ENCODE peak calls at places on chromosome 9, in nine cellular contexts. One of them, this sample, is unnamed.

GRCh38 chr9:93332317-93332716 is 119.2 kb upstream of the FAM120A start:
- DNase-seq in osteocyte: no peak
- DNase-seq in dermis microvascular lymphatic vessel endothelial cell: no peak
- DNase-seq in fibroblast of the aortic adventitia: no peak
- DNase-seq in kidney tubule cell: no peak
- DNase-seq in NCI-H774: no peak
- DNase-seq in Caki2: no peak
- DNase-seq in T-helper 9 cell: no peak
- DNase-seq in NCI-H1092: no peak
- DNase-seq in this sample: no peak

GRCh38 chr9:76374702-76375543 is 19.3 kb downstream of the RFK start:
- DNase-seq in NCI-H774: peak; percentile 61
- DNase-seq in osteocyte: no peak
- DNase-seq in Caki2: peak; percentile 81
- DNase-seq in T-helper 9 cell: no peak
- DNase-seq in NCI-H1092: no peak
- DNase-seq in kidney tubule cell: peak; percentile 93
- DNase-seq in dermis microvascular lymphatic vessel endothelial cell: peak; percentile 96
- DNase-seq in fibroblast of the aortic adventitia: peak; percentile 94
- DNase-seq in this sample: no peak

GRCh38 chr9:20518735-20519134 is 103.6 kb downstream of the MLLT3 start:
- DNase-seq in Caki2: no peak
- DNase-seq in NCI-H774: no peak
- DNase-seq in kidney tubule cell: no peak
- DNase-seq in osteocyte: no peak
- DNase-seq in T-helper 9 cell: no peak
- DNase-seq in dermis microvascular lymphatic vessel endothelial cell: no peak
- DNase-seq in fibroblast of the aortic adventitia: no peak
- DNase-seq in NCI-H1092: no peak
- DNase-seq in this sample: no peak

GRCh38 chr9:17723656-17724055 is 144.8 kb downstream of the SH3GL2 start:
- DNase-seq in fibroblast of the aortic adventitia: no peak
- DNase-seq in T-helper 9 cell: no peak
- DNase-seq in dermis microvascular lymphatic vessel endothelial cell: no peak
- DNase-seq in Caki2: no peak
- DNase-seq in osteocyte: no peak
- DNase-seq in NCI-H774: no peak
- DNase-seq in kidney tubule cell: no peak
- DNase-seq in NCI-H1092: no peak
- DNase-seq in this sample: no peak

GRCh38 chr9:90803860-90804593 is 2.4 kb downstream of the SYK start:
- DNase-seq in NCI-H774: no peak
- DNase-seq in T-helper 9 cell: no peak
- DNase-seq in kidney tubule cell: no peak
- DNase-seq in dermis microvascular lymphatic vessel endothelial cell: no peak
- DNase-seq in osteocyte: no peak
- DNase-seq in Caki2: no peak
- DNase-seq in NCI-H1092: no peak
- DNase-seq in fibroblast of the aortic adventitia: no peak
- DNase-seq in this sample: no peak

GRCh38 chr9:92615790-92616189 is 54.1 kb downstream of the IPPK start:
- DNase-seq in T-helper 9 cell: no peak
- DNase-seq in NCI-H1092: no peak
- DNase-seq in Caki2: no peak
- DNase-seq in osteocyte: peak; percentile 64
- DNase-seq in fibroblast of the aortic adventitia: no peak
- DNase-seq in dermis microvascular lymphatic vessel endothelial cell: no peak
- DNase-seq in NCI-H774: no peak
- DNase-seq in kidney tubule cell: no peak
- DNase-seq in this sample: no peak

GRCh38 chr9:105479846-105480245 is 32.0 kb downstream of the FSD1L start:
- DNase-seq in kidney tubule cell: no peak
- DNase-seq in osteocyte: no peak
- DNase-seq in NCI-H774: no peak
- DNase-seq in T-helper 9 cell: no peak
- DNase-seq in fibroblast of the aortic adventitia: no peak
- DNase-seq in dermis microvascular lymphatic vessel endothelial cell: no peak
- DNase-seq in Caki2: no peak
- DNase-seq in NCI-H1092: no peak
- DNase-seq in this sample: no peak

GRCh38 chr9:108704156-108704852 is 151.5 kb downstream of the ACTL7B start:
- DNase-seq in NCI-H774: no peak
- DNase-seq in fibroblast of the aortic adventitia: peak; percentile 30
- DNase-seq in NCI-H1092: no peak
- DNase-seq in T-helper 9 cell: no peak
- DNase-seq in osteocyte: no peak
- DNase-seq in kidney tubule cell: no peak
- DNase-seq in Caki2: no peak
- DNase-seq in dermis microvascular lymphatic vessel endothelial cell: no peak
- DNase-seq in this sample: no peak

GRCh38 chr9:116951588-116952433 is 264.7 kb downstream of the TRIM32 start:
- DNase-seq in NCI-H1092: no peak
- DNase-seq in dermis microvascular lymphatic vessel endothelial cell: no peak
- DNase-seq in kidney tubule cell: peak; percentile 97
- DNase-seq in osteocyte: no peak
- DNase-seq in NCI-H774: no peak
- DNase-seq in fibroblast of the aortic adventitia: peak; percentile 69
- DNase-seq in Caki2: peak; percentile 25
- DNase-seq in T-helper 9 cell: no peak
- DNase-seq in this sample: peak; percentile 44

GRCh38 chr9:120892748-120893584 is 16.0 kb upstream of the PHF19 start:
- DNase-seq in NCI-H774: peak; percentile 60
- DNase-seq in T-helper 9 cell: peak; percentile 43
- DNase-seq in fibroblast of the aortic adventitia: peak; percentile 80
- DNase-seq in osteocyte: no peak
- DNase-seq in kidney tubule cell: peak; percentile 91
- DNase-seq in NCI-H1092: peak; percentile 53
- DNase-seq in Caki2: no peak
- DNase-seq in dermis microvascular lymphatic vessel endothelial cell: peak; percentile 98
- DNase-seq in this sample: peak; percentile 86